ENCODE peak calls at places on chromosome 19, in four cellular contexts. X is cardiac fibroblast, T is thoracic aorta, K is fibroblast of the aortic adventitia. R is an unnamed sample.

GRCh38 chr19:48645652-48646191 is at the start of gene CA11:
- DNase-seq in X (no peak), T (no peak), K (no peak), R (no peak)

GRCh38 chr19:41703602-41704293 is 4.7 kb upstream of the CEACAM5 start:
- DNase-seq in X (no peak), T (no peak), K (no peak), R (no peak)

GRCh38 chr19:49106648-49107135 is 7.5 kb upstream of the LIN7B start:
- DNase-seq in X (peak), T (no peak), K (peak), R (peak)

GRCh38 chr19:54492568-54492967 is 10.1 kb upstream of the LAIR2 start:
- DNase-seq in X (no peak), T (no peak), K (no peak), R (no peak)

GRCh38 chr19:38634757-38635482 is 12.5 kb upstream of the ACTN4 start:
- DNase-seq in X (peak), T (no peak), K (peak), R (peak)

GRCh38 chr19:56137405-56137804 is 3.7 kb upstream of the ZNF444 start:
- DNase-seq in X (no peak), T (no peak), K (no peak), R (no peak)

GRCh38 chr19:39128511-39129079 is 3.0 kb downstream of the PAK4 start:
- DNase-seq in X (no peak), T (no peak), K (peak), R (no peak)

GRCh38 chr19:39082745-39083598 is 1.2 kb upstream of the ACP7 start:
- DNase-seq in X (no peak), T (no peak), K (peak), R (no peak)

GRCh38 chr19:47598407-47599349 is 10.3 kb upstream of the BICRA start:
- DNase-seq in X (peak), T (peak), K (peak), R (peak)

GRCh38 chr19:49403404-49404187 is 15.5 kb downstream of the KASH5 start:
- DNase-seq in X (no peak), T (no peak), K (no peak), R (no peak)

GRCh38 chr19:3670258-3670795 is 29.9 kb downstream of the PIP5K1C start:
- DNase-seq in X (peak), T (peak), K (peak), R (peak)

GRCh38 chr19:56699552-56699951 is 28.0 kb upstream of the ZNF835 start:
- DNase-seq in X (no peak), T (no peak), K (no peak), R (no peak)

GRCh38 chr19:961866-962620 is 22.1 kb upstream of the WDR18 start:
- DNase-seq in X (peak), T (no peak), K (peak), R (peak)

GRCh38 chr19:40585677-40586422 is 9.2 kb downstream of the SHKBP1 start:
- DNase-seq in X (peak), T (no peak), K (peak), R (peak)

GRCh38 chr19:48239120-48239519 is 16.6 kb downstream of the CARD8 start:
- DNase-seq in X (no peak), T (no peak), K (no peak), R (no peak)

GRCh38 chr19:44745887-44746600 is 2.5 kb upstream of the BCL3 start:
- DNase-seq in X (no peak), T (no peak), K (no peak), R (no peak)

GRCh38 chr19:33323093-33323820 is 20.9 kb upstream of the CEBPA start:
- DNase-seq in X (no peak), T (no peak), K (no peak), R (no peak)

GRCh38 chr19:56837892-56838679 is 2.4 kb downstream of the PEG3 start:
- DNase-seq in X (no peak), T (peak), K (no peak), R (no peak)

GRCh38 chr19:6987850-6988249 is 33.4 kb downstream of the MBD3L2B start:
- DNase-seq in X (no peak), T (no peak), K (no peak), R (no peak)

GRCh38 chr19:55580628-55581144 is at the start of gene ZNF579:
- DNase-seq in X (peak), T (peak), K (peak), R (peak)

GRCh38 chr19:58569943-58570670 is 3.0 kb downstream of the MZF1 start:
- DNase-seq in X (no peak), T (no peak), K (no peak), R (no peak)

GRCh38 chr19:14089412-14089661 is 1.2 kb downstream of the SAMD1 start:
- DNase-seq in X (peak), T (no peak), K (peak), R (no peak)
- TF ChIP-seq CTCF in X (no peak), T (no peak), K (peak), R (peak)

DNA sequence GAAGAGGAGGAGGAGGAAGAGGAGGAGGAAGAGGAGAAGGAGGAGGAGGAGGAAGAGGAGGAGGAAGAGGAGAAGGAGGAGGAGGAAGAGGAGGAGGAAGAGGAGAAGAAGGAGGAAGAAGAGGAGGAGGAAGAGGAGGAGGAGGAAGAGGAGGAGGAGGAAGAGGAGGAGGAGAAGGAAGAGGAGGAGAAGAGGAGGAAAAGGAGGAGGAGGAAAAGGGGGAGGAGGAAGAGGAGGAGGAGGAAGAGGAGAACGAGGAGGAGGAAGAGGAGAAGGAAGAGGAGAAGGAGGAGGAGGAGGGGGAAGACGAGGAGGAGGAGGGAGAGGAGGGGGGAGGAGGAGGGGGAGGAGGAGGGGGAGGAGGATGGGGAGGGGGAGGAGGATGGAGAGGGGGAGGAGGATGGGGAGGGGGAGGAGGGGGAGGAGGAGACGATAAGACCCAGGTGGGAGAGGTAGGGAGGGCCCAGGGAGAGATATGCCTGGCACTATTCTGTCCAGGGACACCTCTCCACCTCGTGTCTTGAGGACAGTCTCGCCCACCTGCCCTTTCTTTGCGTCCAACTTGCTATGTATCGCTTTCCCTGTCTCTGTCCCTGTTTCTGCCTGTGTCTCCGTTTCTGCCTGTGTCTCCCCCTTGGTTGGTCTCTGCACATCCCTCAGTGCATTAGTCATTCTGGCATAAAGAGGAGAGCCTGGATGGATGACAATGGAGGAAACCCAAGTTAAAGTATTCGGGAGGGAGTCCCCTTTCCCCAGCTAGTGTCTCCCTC is 7.1 kb upstream of the KLK5 start:
- DNase-seq in X (peak), T (no peak), K (no peak), R (no peak)
- TF ChIP-seq CTCF in X (no peak), T (no peak), K (no peak), R (no peak)

DNA sequence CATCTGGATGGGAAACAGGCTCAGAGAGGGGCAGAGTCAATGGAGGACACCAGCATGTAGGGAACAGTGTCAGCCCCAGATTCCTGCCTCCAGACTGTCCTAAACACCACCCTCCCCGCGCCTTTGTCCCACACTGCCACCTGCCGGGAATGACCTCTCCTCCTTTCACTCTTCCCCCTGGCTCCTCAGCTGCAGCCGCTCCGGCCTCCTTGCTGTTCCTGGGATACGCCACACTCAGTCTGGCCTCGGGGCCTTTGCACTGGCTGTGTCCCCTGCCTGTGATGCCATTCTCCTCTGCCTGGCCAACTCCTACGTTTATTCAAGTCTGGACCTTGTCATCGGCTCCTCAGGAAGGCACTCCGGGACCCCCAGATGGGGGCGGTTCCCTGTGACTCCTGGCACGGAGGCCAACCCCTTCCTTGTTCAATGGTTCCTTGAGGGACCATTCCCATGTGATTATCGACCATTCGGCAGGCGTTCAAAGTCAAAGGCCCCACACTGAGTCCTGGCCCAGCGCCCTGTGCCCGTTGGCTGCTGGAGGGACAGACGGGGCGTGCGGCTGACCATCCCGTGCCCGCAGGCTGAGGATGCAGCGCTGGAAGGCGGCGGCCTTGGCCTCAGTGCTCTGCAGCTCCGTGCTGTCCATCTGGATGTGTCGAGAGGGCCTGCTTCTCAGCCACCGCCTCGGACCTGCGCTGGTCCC is 15.8 kb downstream of the FUT6 start:
- DNase-seq in X (peak), T (no peak), K (no peak), R (no peak)
- TF ChIP-seq CTCF in X (peak), T (no peak), K (peak), R (peak)

GRCh38 chr19:23822735-23823134 is 64.0 kb upstream of the ZNF681 start:
- DNase-seq in X (no peak), T (no peak), K (no peak), R (no peak)

GRCh38 chr19:23823952-23824389 is 65.3 kb upstream of the ZNF681 start:
- DNase-seq in X (peak), T (no peak), K (no peak), R (no peak)
- TF ChIP-seq CTCF in X (peak), T (no peak), K (no peak), R (peak)

GRCh38 chr19:35959968-35960320 is 23.8 kb downstream of the LRFN3 start:
- DNase-seq in X (no peak), T (no peak), K (no peak), R (no peak)

GRCh38 chr19:35958660-35959039 is 22.5 kb downstream of the LRFN3 start:
- DNase-seq in X (no peak), T (no peak), K (no peak), R (no peak)

GRCh38 chr19:35955881-35956634 is 19.9 kb downstream of the LRFN3 start:
- DNase-seq in X (no peak), T (no peak), K (no peak), R (no peak)

GRCh38 chr19:35960432-35960972 is 24.3 kb downstream of the LRFN3 start:
- DNase-seq in X (no peak), T (no peak), K (no peak), R (no peak)

GRCh38 chr19:35959040-35959967 is 23.1 kb downstream of the LRFN3 start:
- DNase-seq in X (no peak), T (no peak), K (no peak), R (no peak)
- TF ChIP-seq CTCF in X (no peak), T (no peak), K (no peak), R (peak)

GRCh38 chr19:14463747-14464146 is 11.4 kb downstream of the PTGER1 start:
- DNase-seq in X (no peak), T (no peak), K (no peak), R (no peak)

GRCh38 chr19:14459703-14460102 is 15.5 kb downstream of the PTGER1 start:
- DNase-seq in X (no peak), T (no peak), K (no peak), R (no peak)

DNA sequence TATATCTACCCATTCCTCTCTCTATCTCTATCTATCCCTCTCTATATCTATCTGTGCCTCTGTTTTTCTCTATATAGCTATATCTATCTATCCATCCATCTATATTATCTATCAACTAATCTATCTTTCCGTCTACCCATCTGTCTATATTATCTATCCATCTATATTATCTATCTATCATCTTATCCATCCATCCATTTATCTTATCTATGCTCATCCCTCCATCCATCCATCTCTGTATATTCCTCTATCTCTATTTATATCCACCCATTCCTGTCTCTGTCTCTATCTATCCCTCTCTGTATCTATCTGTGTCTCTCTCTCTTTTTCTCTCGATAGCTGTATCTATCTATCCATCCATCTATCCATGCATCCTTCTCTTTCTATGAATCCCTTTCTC is 14.2 kb downstream of the PTGER1 start:
- DNase-seq in X (no peak), T (no peak), K (no peak), R (no peak)
- TF ChIP-seq CTCF in X (no peak), T (no peak), K (no peak), R (no peak)

GRCh38 chr19:12648088-12648487 is 18.5 kb downstream of the MAN2B1 start:
- DNase-seq in X (no peak), T (no peak), K (no peak), R (no peak)
- TF ChIP-seq CTCF in X (peak), T (no peak), K (no peak), R (peak)

DNA sequence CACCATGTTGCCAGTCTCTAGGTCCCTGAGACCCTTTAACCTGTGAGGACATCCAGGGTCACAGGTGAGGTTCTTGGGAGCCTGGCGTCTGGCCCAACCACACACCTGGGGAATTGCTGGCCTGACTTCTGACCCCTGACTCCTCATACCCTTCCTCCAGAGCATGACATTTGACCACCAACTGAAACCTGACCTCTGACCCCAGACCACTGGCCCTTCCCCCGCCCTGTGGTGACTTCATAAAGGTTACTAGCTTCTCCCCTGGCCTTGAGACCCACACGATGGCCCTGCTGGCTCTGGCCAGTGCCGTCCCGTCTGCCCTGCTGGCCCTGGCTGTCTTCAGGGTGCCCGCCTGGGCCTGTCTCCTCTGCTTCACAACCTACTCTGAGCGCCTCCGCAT is at the start of gene SPACA6:
- DNase-seq in X (no peak), T (no peak), K (no peak), R (no peak)
- TF ChIP-seq CTCF in X (no peak), T (no peak), K (no peak), R (no peak)

GRCh38 chr19:43468354-43469159 is 3.1 kb upstream of the LYPD3 start:
- DNase-seq in X (no peak), T (no peak), K (no peak), R (no peak)
- TF ChIP-seq CTCF in X (no peak), T (no peak), K (no peak), R (no peak)

DNA sequence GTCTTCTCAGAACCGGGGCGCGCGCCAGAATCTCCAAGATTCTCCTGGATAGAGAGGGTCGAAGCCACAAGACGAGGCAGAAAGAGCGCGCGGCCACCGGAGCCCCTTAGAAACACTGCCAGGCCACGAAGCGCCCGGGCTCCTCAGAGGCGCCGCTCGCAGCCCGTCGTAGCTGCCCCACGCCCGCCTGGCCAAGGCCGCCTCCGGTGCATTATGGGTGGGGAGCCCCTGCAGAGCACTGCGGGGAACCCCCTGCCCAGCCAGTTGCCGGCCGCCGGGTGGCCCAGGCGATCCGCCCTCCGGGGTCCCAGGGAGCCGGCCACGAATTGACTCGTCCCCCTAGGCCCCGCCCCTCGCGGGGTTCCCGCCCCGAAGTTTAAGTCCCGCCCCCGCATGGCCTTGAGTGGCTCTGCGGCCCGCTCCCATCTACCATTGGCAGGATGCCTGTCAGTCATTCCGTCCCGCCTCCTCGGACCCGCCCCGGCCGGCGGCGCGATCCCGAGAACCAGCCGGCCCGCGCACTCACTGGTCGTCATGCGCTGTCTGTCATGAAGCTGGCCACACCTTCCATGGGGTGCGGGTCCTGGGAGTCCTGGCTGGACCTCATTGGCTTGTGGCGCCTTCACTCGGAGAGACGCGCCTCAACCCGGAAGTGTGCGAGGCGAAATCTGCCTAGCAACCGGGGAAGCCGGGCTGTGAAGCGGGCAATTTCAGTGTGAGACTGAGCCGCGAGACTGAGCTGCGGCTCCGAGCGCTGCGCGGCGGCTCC is 20.2 kb upstream of the GATAD2A start:
- DNase-seq in X (peak), T (peak), K (peak), R (peak)
- TF ChIP-seq CTCF in X (peak), T (peak), K (peak), R (no peak)

R was measured in HFFc6.